ENCODE peak calls at places on chromosomes 5 and 9, in seven cellular contexts. D, I, C, U, N, M and B are unnamed samples.

GRCh38 chr5:168772466-168772961 is 193.3 kb upstream of the PANK3 start:
- DNase-seq in C (no peak), I (peak; percentile 53), M (no peak), N (no peak), D (no peak), U (no peak), B (no peak)

GRCh38 chr5:53109041-53109435 is 519 bp downstream of the MOCS2 start:
- DNase-seq in I (peak; percentile 46), D (no peak), M (no peak), N (peak; percentile 33), U (peak; percentile 8), C (no peak), B (no peak)

GRCh38 chr9:132283863-132284262 is 70.9 kb downstream of the SETX start:
- DNase-seq in M (no peak), U (peak; percentile 27), C (no peak), N (no peak), I (no peak), D (no peak), B (no peak)

GRCh38 chr5:122291000-122291592 is 20.9 kb upstream of the SNCAIP start:
- DNase-seq in M (no peak), U (peak; percentile 47), N (peak; percentile 45), I (no peak), D (no peak), C (no peak), B (no peak)

GRCh38 chr5:149616727-149617284 is 35.5 kb downstream of the ARHGEF37 start:
- DNase-seq in U (no peak), C (no peak), M (no peak), D (no peak), I (no peak), N (no peak), B (no peak)

GRCh38 chr5:95520176-95520575 is 34.6 kb downstream of the SKIC3 start:
- DNase-seq in I (no peak), N (no peak), M (no peak), C (no peak), D (no peak), U (no peak), B (no peak)

GRCh38 chr9:130896233-130897012 is at the start of gene QRFP:
- DNase-seq in D (peak; percentile 52), C (peak; percentile 23), M (no peak), I (no peak), U (no peak), N (no peak), B (no peak)

GRCh38 chr9:92728831-92729734 is 35.5 kb downstream of the BICD2 start:
- DNase-seq in N (no peak), U (no peak), C (peak; percentile 13), D (no peak), M (no peak), I (peak; percentile 16), B (no peak)

GRCh38 chr5:133873936-133874585 is 94.4 kb downstream of the C5orf15 start:
- DNase-seq in M (no peak), U (no peak), I (no peak), C (no peak), N (no peak), D (no peak), B (no peak)

GRCh38 chr9:35718726-35719511 is 13.1 kb downstream of the TLN1 start:
- DNase-seq in C (no peak), D (no peak), N (no peak), U (no peak), I (no peak), M (no peak), B (no peak)